ENCODE peak calls at places on chromosomes 7 and 10, in nine cellular contexts. B, L, Y, J, D, Z, T, K and W are unnamed samples.

GRCh38 chr7:107291434-107291833 is 122.6 kb downstream of the HBP1 start:
- DNase-seq in B (no peak), L (no peak), Y (no peak), J (no peak), D (no peak), Z (no peak), T (no peak), K (no peak), W (no peak)

GRCh38 chr10:118911361-118911760 is 118.2 kb upstream of the NANOS1 start:
- DNase-seq in B (peak), L (no peak), Y (no peak), J (no peak), D (no peak), Z (no peak), T (no peak), K (peak), W (no peak)

GRCh38 chr7:37853468-37853867 is 5.1 kb downstream of the NME8 start:
- DNase-seq in B (peak), L (no peak), Y (no peak), J (no peak), D (no peak), Z (no peak), T (no peak), K (peak), W (no peak)

GRCh38 chr10:5891009-5891408 is 966 bp downstream of the FBH1 start:
- DNase-seq in B (no peak), L (no peak), Y (no peak), J (no peak), D (no peak), Z (no peak), T (no peak), K (no peak), W (no peak)

GRCh38 chr10:77075916-77076315 is 561.7 kb downstream of the KCNMA1 start:
- DNase-seq in B (no peak), L (no peak), Y (no peak), J (no peak), D (no peak), Z (no peak), T (no peak), K (no peak), W (no peak)

GRCh38 chr10:132860527-132860926 is 74.6 kb upstream of the NKX6-2 start:
- DNase-seq in B (no peak), L (peak), Y (no peak), J (peak), D (peak), Z (no peak), T (no peak), K (no peak), W (no peak)

GRCh38 chr10:105473170-105473569 is 832.1 kb downstream of the SORCS3 start:
- DNase-seq in B (peak), L (no peak), Y (no peak), J (no peak), D (no peak), Z (no peak), T (no peak), K (no peak), W (no peak)

GRCh38 chr10:73859441-73860049 is 14.8 kb downstream of the CAMK2G start:
- DNase-seq in B (no peak), L (peak), Y (peak), J (no peak), D (no peak), Z (no peak), T (no peak), K (no peak), W (no peak)

GRCh38 chr7:80954181-80954580 is 35.3 kb upstream of the SEMA3C start:
- DNase-seq in B (no peak), L (no peak), Y (no peak), J (no peak), D (no peak), Z (no peak), T (no peak), K (no peak), W (no peak)

GRCh38 chr10:95742529-95742884 is 13.5 kb upstream of the ENTPD1 start:
- DNase-seq in B (no peak), L (no peak), Y (peak), J (peak), D (peak), Z (no peak), T (no peak), K (no peak), W (no peak)

GRCh38 chr7:25527665-25528064 is 299.4 kb upstream of the NPVF start:
- DNase-seq in B (no peak), L (no peak), Y (no peak), J (no peak), D (no peak), Z (no peak), T (no peak), K (no peak), W (no peak)

GRCh38 chr10:23364378-23364777 is 19.8 kb upstream of the C10orf67 start:
- DNase-seq in B (no peak), L (no peak), Y (no peak), J (no peak), D (no peak), Z (no peak), T (no peak), K (no peak), W (no peak)
- H3K27ac ChIP-seq in B (no peak), L (no peak), Y (no peak), J (no peak), D (no peak), Z (no peak), T (no peak), K (no peak), W (no peak)

GRCh38 chr7:50721160-50721559 is 61.5 kb downstream of the GRB10 start:
- DNase-seq in B (no peak), L (no peak), Y (no peak), J (no peak), D (no peak), Z (peak), T (no peak), K (no peak), W (no peak)
- H3K27ac ChIP-seq in B (no peak), L (no peak), Y (no peak), J (no peak), D (no peak), Z (no peak), T (no peak), K (no peak), W (no peak)

GRCh38 chr7:54811925-54812264 is 52.9 kb upstream of the SEC61G start:
- DNase-seq in B (no peak), L (no peak), Y (no peak), J (no peak), D (no peak), Z (no peak), T (no peak), K (no peak), W (peak)

GRCh38 chr7:54813398-54813797 is 54.4 kb upstream of the SEC61G start:
- DNase-seq in B (no peak), L (no peak), Y (no peak), J (no peak), D (no peak), Z (no peak), T (no peak), K (no peak), W (peak)

GRCh38 chr7:54811016-54811924 is 52.3 kb upstream of the SEC61G start:
- DNase-seq in B (no peak), L (no peak), Y (no peak), J (no peak), D (no peak), Z (no peak), T (no peak), K (no peak), W (no peak)

GRCh38 chr7:54814401-54814800 is 55.4 kb upstream of the SEC61G start:
- DNase-seq in B (no peak), L (no peak), Y (no peak), J (no peak), D (peak), Z (no peak), T (no peak), K (no peak), W (no peak)

GRCh38 chr7:54812747-54813146 is 53.7 kb upstream of the SEC61G start:
- DNase-seq in B (no peak), L (no peak), Y (no peak), J (no peak), D (no peak), Z (no peak), T (no peak), K (no peak), W (no peak)
- H3K27ac ChIP-seq in B (no peak), L (no peak), Y (no peak), J (no peak), D (no peak), Z (no peak), T (no peak), K (no peak), W (no peak)

GRCh38 chr10:89303161-89303560 is 1.3 kb downstream of the IFIT2 start:
- DNase-seq in B (no peak), L (no peak), Y (no peak), J (no peak), D (no peak), Z (no peak), T (no peak), K (no peak), W (no peak)

GRCh38 chr10:89301721-89302445 is at the start of gene IFIT2:
- DNase-seq in B (no peak), L (no peak), Y (peak), J (peak), D (peak), Z (no peak), T (no peak), K (no peak), W (no peak)

GRCh38 chr10:89301231-89301630 is 615 bp upstream of the IFIT2 start:
- DNase-seq in B (no peak), L (no peak), Y (peak), J (peak), D (no peak), Z (no peak), T (no peak), K (no peak), W (no peak)

GRCh38 chr10:89306019-89306418 is 4.2 kb downstream of the IFIT2 start:
- DNase-seq in B (no peak), L (no peak), Y (no peak), J (no peak), D (no peak), Z (no peak), T (no peak), K (no peak), W (no peak)

DNA sequence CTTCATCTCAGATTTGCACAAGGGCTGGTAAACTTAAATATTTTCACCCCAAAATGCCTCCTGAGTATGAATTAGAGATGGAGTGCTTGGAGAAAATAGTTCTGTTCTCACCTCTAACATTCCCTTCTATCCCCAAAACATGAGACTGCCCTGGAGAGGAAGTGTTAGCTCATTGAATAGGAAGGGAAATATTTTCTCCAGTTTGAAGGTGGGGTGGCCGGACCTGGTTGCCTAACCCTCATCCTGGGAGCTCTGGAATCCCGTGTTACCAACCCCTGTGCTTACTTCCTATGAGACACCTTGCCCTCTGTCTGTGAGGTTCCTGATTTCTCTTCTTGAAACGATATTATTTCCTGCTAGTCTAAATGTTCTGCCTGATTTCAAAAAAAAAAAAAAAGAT is 782 bp downstream of the IFIT2 start:
- DNase-seq in B (no peak), L (no peak), Y (no peak), J (peak), D (no peak), Z (no peak), T (no peak), K (no peak), W (no peak)
- H3K27ac ChIP-seq in B (no peak), L (peak), Y (peak), J (peak), D (peak), Z (no peak), T (no peak), K (no peak), W (peak)